ENCODE peak calls at places on chromosomes 11 and 22, in six cellular contexts. D, O, R, B, Q and N are unnamed samples.

GRCh38 chr22:24501366-24502005 is 6.4 kb downstream of the UPB1 start:
- DNase-seq in D (no peak), O (no peak), R (no peak), B (no peak), Q (no peak), N (no peak)

GRCh38 chr11:64933213-64933934 is 2.3 kb downstream of the GPHA2 start:
- DNase-seq in D (no peak), O (no peak), R (no peak), B (no peak), Q (no peak), N (no peak)

GRCh38 chr11:10674991-10675440 is 18.5 kb downstream of the IRAG1 start:
- DNase-seq in D (peak; percentile 50), O (no peak), R (no peak), B (peak; percentile 62), Q (peak; percentile 40), N (no peak)

GRCh38 chr11:125591659-125592304 is 870 bp upstream of the STT3A start:
- DNase-seq in D (peak; percentile 38), O (peak; percentile 45), R (peak; percentile 15), B (peak; percentile 41), Q (peak; percentile 48), N (no peak)

GRCh38 chr11:61577383-61578118 is 3.3 kb downstream of the SYT7 start:
- DNase-seq in D (no peak), O (peak; percentile 54), R (no peak), B (peak; percentile 66), Q (no peak), N (peak; percentile 97)

GRCh38 chr22:23684561-23685031 is 6.2 kb upstream of the RGL4 start:
- DNase-seq in D (no peak), O (no peak), R (no peak), B (no peak), Q (no peak), N (no peak)

GRCh38 chr11:2702771-2703486 is 3.1 kb upstream of the KCNQ1OT1 start:
- DNase-seq in D (no peak), O (no peak), R (peak; percentile 69), B (peak; percentile 21), Q (no peak), N (no peak)

GRCh38 chr22:29093501-29093921 is 20.7 kb downstream of the KREMEN1 start:
- DNase-seq in D (no peak), O (no peak), R (no peak), B (no peak), Q (peak; percentile 91), N (no peak)

GRCh38 chr11:117037952-117038350 is 60.3 kb downstream of the SIK3 start:
- DNase-seq in D (no peak), O (no peak), R (no peak), B (no peak), Q (no peak), N (no peak)

GRCh38 chr11:47111318-47111804 is 65.3 kb downstream of the ARFGAP2 start:
- DNase-seq in D (no peak), O (no peak), R (no peak), B (no peak), Q (no peak), N (no peak)

GRCh38 chr11:61947486-61948210 is 2.5 kb upstream of the BEST1 start:
- DNase-seq in D (peak; percentile 87), O (peak; percentile 83), R (peak; percentile 87), B (peak; percentile 89), Q (peak; percentile 89), N (peak; percentile 97)

GRCh38 chr22:22938672-22939536 is 51.3 kb downstream of the IGLL5 start:
- DNase-seq in D (no peak), O (no peak), R (no peak), B (no peak), Q (no peak), N (no peak)

GRCh38 chr11:33751878-33752277 is 15.7 kb upstream of the CD59 start:
- DNase-seq in D (no peak), O (no peak), R (no peak), B (no peak), Q (no peak), N (no peak)

GRCh38 chr22:22702159-22702873 is 57.9 kb downstream of the GGTLC2 start:
- DNase-seq in D (no peak), O (peak; percentile 40), R (peak; percentile 55), B (no peak), Q (no peak), N (no peak)

GRCh38 chr11:65478411-65479183 is 20.2 kb upstream of the MALAT1 start:
- DNase-seq in D (peak; percentile 55), O (no peak), R (no peak), B (peak; percentile 81), Q (peak; percentile 67), N (no peak)

GRCh38 chr11:16895306-16895705 is 118.9 kb downstream of the PLEKHA7 start:
- DNase-seq in D (peak; percentile 55), O (no peak), R (no peak), B (no peak), Q (no peak), N (no peak)

GRCh38 chr11:28697920-28698827 is 590.0 kb downstream of the METTL15 start:
- DNase-seq in D (peak; percentile 52), O (peak; percentile 75), R (peak; percentile 20), B (peak; percentile 62), Q (peak; percentile 46), N (peak; percentile 22)

GRCh38 chr22:38569972-38570840 is at the start of gene DMC1:
- DNase-seq in D (peak; percentile 80), O (peak; percentile 92), R (peak; percentile 98), B (peak; percentile 94), Q (peak; percentile 78), N (peak; percentile 68)

GRCh38 chr11:20131744-20132666 is 28.3 kb downstream of the DBX1 start:
- DNase-seq in D (peak; percentile 62), O (peak; percentile 67), R (peak; percentile 44), B (peak; percentile 67), Q (peak; percentile 50), N (no peak)